ENCODE peak calls at places on chromosomes 5 and 9, in eight cellular contexts. G is left ventricle myocardium superior; X is mesendoderm; L is stimulated activated naive B cell treated with anti-CD40 and anti-IgM and Interleukin-4, amounts not matched to agents 10 μg/mL and 1 μg/mL and 100 μg/mL, for 72 hours; N is DMS 273 treated with DMSO at 0.1 percent for 48 hours; Q is A549; F is SW480; R is HTR-8/SVneo. J is an unnamed sample.

GRCh38 chr5:150645070-150645700 is 4.7 kb downstream of the SYNPO start:
- DNase-seq in G (peak; percentile 80), X (peak; percentile 82), L (no peak), N (peak; percentile 34), Q (no peak), F (no peak), R (peak; percentile 74), J (peak; percentile 20)

GRCh38 chr5:149917073-149917676 is 27.4 kb downstream of the PDE6A start:
- DNase-seq in G (no peak), X (no peak), L (no peak), N (no peak), Q (no peak), F (no peak), R (no peak), J (no peak)

GRCh38 chr9:114117996-114118830 is 19.1 kb upstream of the KIF12 start:
- DNase-seq in G (no peak), X (no peak), L (no peak), N (no peak), Q (no peak), F (peak; percentile 10), R (no peak), J (no peak)

GRCh38 chr9:114289106-114289505 is 33.8 kb upstream of the ORM1 start:
- DNase-seq in G (peak; percentile 12), X (no peak), L (no peak), N (no peak), Q (no peak), F (no peak), R (no peak), J (no peak)

GRCh38 chr5:176365663-176366574 is 632 bp downstream of the ARL10 start:
- DNase-seq in G (peak; percentile 77), X (peak; percentile 50), L (peak; percentile 31), N (no peak), Q (no peak), F (no peak), R (peak; percentile 82), J (no peak)

GRCh38 chr9:128078504-128079434 is 10.7 kb downstream of the SLC25A25 start:
- DNase-seq in G (no peak), X (peak; percentile 93), L (no peak), N (no peak), Q (peak; percentile 89), F (peak; percentile 42), R (no peak), J (no peak)

GRCh38 chr5:167348980-167349379 is 942.5 kb upstream of the WWC1 start:
- DNase-seq in G (no peak), X (no peak), L (no peak), N (no peak), Q (no peak), F (no peak), R (no peak), J (no peak)

GRCh38 chr5:128378196-128378595 is 159.8 kb downstream of the FBN2 start:
- DNase-seq in G (no peak), X (no peak), L (no peak), N (no peak), Q (no peak), F (no peak), R (no peak), J (no peak)

GRCh38 chr5:178296066-178296465 is 63.5 kb upstream of the PHYKPL start:
- DNase-seq in G (no peak), X (no peak), L (no peak), N (no peak), Q (no peak), F (no peak), R (no peak), J (no peak)

GRCh38 chr5:137304227-137304874 is 194.8 kb downstream of the SPOCK1 start:
- DNase-seq in G (peak; percentile 37), X (no peak), L (no peak), N (peak; percentile 80), Q (no peak), F (no peak), R (no peak), J (peak; percentile 83)

GRCh38 chr5:61617995-61618525 is 286.0 kb downstream of the ZSWIM6 start:
- DNase-seq in G (no peak), X (peak; percentile 39), L (no peak), N (no peak), Q (peak; percentile 36), F (no peak), R (no peak), J (no peak)

GRCh38 chr9:97900738-97901565 is 21.3 kb downstream of the TRMO start:
- DNase-seq in G (no peak), X (peak; percentile 47), L (no peak), N (peak; percentile 2), Q (peak; percentile 59), F (peak; percentile 39), R (peak; percentile 42), J (peak; percentile 19)

GRCh38 chr9:93137362-93137761 is 3.3 kb upstream of the NINJ1 start:
- DNase-seq in G (no peak), X (no peak), L (no peak), N (no peak), Q (no peak), F (no peak), R (no peak), J (no peak)

GRCh38 chr9:33165263-33166151 is 1.6 kb downstream of the B4GALT1 start:
- DNase-seq in G (peak; percentile 50), X (peak; percentile 69), L (peak; percentile 38), N (no peak), Q (peak; percentile 82), F (no peak), R (no peak), J (no peak)

GRCh38 chr5:759111-759741 is 25.3 kb downstream of the ZDHHC11B start:
- DNase-seq in G (peak; percentile 84), X (peak; percentile 83), L (no peak), N (no peak), Q (peak; percentile 81), F (no peak), R (no peak), J (no peak)

GRCh38 chr5:125481506-125482455 is 735.3 kb upstream of the ZNF608 start:
- DNase-seq in G (no peak), X (peak; percentile 47), L (no peak), N (no peak), Q (no peak), F (no peak), R (no peak), J (peak; percentile 56)

GRCh38 chr5:165224366-165224765 is 1718.9 kb downstream of the MAT2B start:
- DNase-seq in G (no peak), X (no peak), L (no peak), N (no peak), Q (no peak), F (no peak), R (no peak), J (no peak)

GRCh38 chr5:129400395-129400983 is 59.6 kb upstream of the ADAMTS19 start:
- DNase-seq in G (no peak), X (no peak), L (no peak), N (peak; percentile 5), Q (no peak), F (peak; percentile 61), R (no peak), J (peak; percentile 22)

GRCh38 chr9:87714819-87715218 is 11.1 kb upstream of the CTSL start:
- DNase-seq in G (no peak), X (no peak), L (no peak), N (no peak), Q (peak; percentile 78), F (no peak), R (no peak), J (no peak)

GRCh38 chr9:95788486-95789110 is 86.9 kb upstream of the ERCC6L2 start:
- DNase-seq in G (no peak), X (no peak), L (no peak), N (no peak), Q (no peak), F (no peak), R (no peak), J (no peak)

GRCh38 chr5:95786821-95787408 is 35.6 kb downstream of the GLRX start:
- DNase-seq in G (no peak), X (peak; percentile 60), L (no peak), N (no peak), Q (no peak), F (no peak), R (no peak), J (no peak)

GRCh38 chr9:93577045-93577939 is 908 bp downstream of the PHF2 start:
- DNase-seq in G (peak; percentile 75), X (peak; percentile 33), L (no peak), N (no peak), Q (no peak), F (no peak), R (no peak), J (no peak)

GRCh38 chr9:101309139-101309538 is 75.7 kb downstream of the BAAT start:
- DNase-seq in G (no peak), X (no peak), L (no peak), N (no peak), Q (no peak), F (no peak), R (no peak), J (no peak)

GRCh38 chr9:130183133-130183762 is 11.0 kb downstream of the NCS1 start:
- DNase-seq in G (no peak), X (peak; percentile 80), L (no peak), N (no peak), Q (peak; percentile 34), F (peak; percentile 55), R (peak; percentile 81), J (no peak)

GRCh38 chr5:91049800-91050199 is 333.3 kb downstream of the ARRDC3 start:
- DNase-seq in G (no peak), X (no peak), L (no peak), N (peak; percentile 78), Q (peak; percentile 54), F (no peak), R (no peak), J (peak; percentile 36)

GRCh38 chr5:61995486-61995885 is 310.5 kb upstream of the KIF2A start:
- DNase-seq in G (no peak), X (no peak), L (no peak), N (no peak), Q (no peak), F (no peak), R (no peak), J (no peak)

GRCh38 chr9:104301770-104302169 is 202.3 kb upstream of the OR13F1 start:
- DNase-seq in G (no peak), X (no peak), L (no peak), N (no peak), Q (no peak), F (no peak), R (no peak), J (no peak)

GRCh38 chr5:107812570-107813141 is 141.9 kb upstream of the EFNA5 start:
- DNase-seq in G (peak; percentile 49), X (no peak), L (no peak), N (peak; percentile 54), Q (no peak), F (no peak), R (no peak), J (no peak)

GRCh38 chr9:34577635-34578240 is 11.8 kb downstream of the CNTFR start:
- DNase-seq in G (no peak), X (peak; percentile 88), L (no peak), N (no peak), Q (no peak), F (no peak), R (no peak), J (no peak)

GRCh38 chr5:176774216-176775171 is 35.9 kb upstream of the UNC5A start:
- DNase-seq in G (no peak), X (peak; percentile 64), L (no peak), N (no peak), Q (no peak), F (no peak), R (no peak), J (no peak)

GRCh38 chr9:80004687-80005086 is 432.9 kb downstream of the TLE4 start:
- DNase-seq in G (no peak), X (no peak), L (no peak), N (no peak), Q (no peak), F (no peak), R (no peak), J (no peak)

GRCh38 chr5:59093329-59093728 is 510.5 kb downstream of the RAB3C start:
- DNase-seq in G (no peak), X (no peak), L (no peak), N (no peak), Q (peak; percentile 68), F (no peak), R (no peak), J (no peak)

GRCh38 chr9:134206317-134207300 is 42.2 kb upstream of the RNU6ATAC start:
- DNase-seq in G (peak; percentile 25), X (no peak), L (peak; percentile 68), N (no peak), Q (no peak), F (no peak), R (no peak), J (no peak)

GRCh38 chr5:176396330-176396729 is 7.8 kb downstream of the HIGD2A start:
- DNase-seq in G (no peak), X (peak; percentile 31), L (no peak), N (peak; percentile 54), Q (no peak), F (no peak), R (no peak), J (no peak)